ENCODE peak calls at places on chromosomes 1 and 21, in six cellular contexts. H is PC-9, K is fibroblast of the aortic adventitia, O is dorsolateral prefrontal cortex, C is fibroblast of lung, D is breast epithelium. Z is an unnamed sample.

GRCh38 chr1:47705517-47706130 is 267.8 kb downstream of the FOXD2 start:
- DNase-seq in H (no peak), K (peak; percentile 19), O (no peak), C (no peak), D (no peak), Z (no peak)

GRCh38 chr1:62590970-62591368 is 6.4 kb upstream of the ANGPTL3 start:
- DNase-seq in H (no peak), K (no peak), O (no peak), C (no peak), D (no peak), Z (no peak)

GRCh38 chr1:44507490-44508396 is 102.7 kb downstream of the RNF220 start:
- DNase-seq in H (no peak), K (no peak), O (peak; percentile 74), C (peak; percentile 14), D (no peak), Z (no peak)

GRCh38 chr1:202643397-202644218 is 66.6 kb downstream of the SYT2 start:
- DNase-seq in H (no peak), K (no peak), O (no peak), C (no peak), D (no peak), Z (peak; percentile 63)

GRCh38 chr1:209688746-209689234 is 13.6 kb downstream of the G0S2 start:
- DNase-seq in H (no peak), K (peak; percentile 90), O (no peak), C (peak; percentile 51), D (no peak), Z (no peak)

GRCh38 chr1:201222125-201222524 is 31.5 kb downstream of the IGFN1 start:
- DNase-seq in H (no peak), K (no peak), O (no peak), C (no peak), D (no peak), Z (no peak)

GRCh38 chr1:21149862-21150432 is 26.8 kb downstream of the EIF4G3 start:
- DNase-seq in H (peak; percentile 68), K (peak; percentile 96), O (no peak), C (peak; percentile 99), D (no peak), Z (no peak)

GRCh38 chr1:53541761-53542550 is 82.8 kb downstream of the DMRTB1 start:
- DNase-seq in H (peak; percentile 89), K (peak; percentile 32), O (no peak), C (peak; percentile 91), D (no peak), Z (no peak)

GRCh38 chr21:32520885-32521735 is 64.2 kb downstream of the TCP10L start:
- DNase-seq in H (peak; percentile 76), K (peak; percentile 99), O (peak; percentile 49), C (peak; percentile 96), D (peak; percentile 90), Z (no peak)

GRCh38 chr1:165699577-165699976 is 1.2 kb upstream of the ALDH9A1 start:
- DNase-seq in H (no peak), K (no peak), O (no peak), C (no peak), D (no peak), Z (no peak)

GRCh38 chr1:165697491-165697880 is 876 bp downstream of the ALDH9A1 start:
- DNase-seq in H (no peak), K (peak; percentile 15), O (no peak), C (peak; percentile 27), D (no peak), Z (no peak)

GRCh38 chr1:165695011-165695410 is 3.4 kb downstream of the ALDH9A1 start:
- DNase-seq in H (no peak), K (peak; percentile 53), O (no peak), C (no peak), D (no peak), Z (no peak)

GRCh38 chr1:165696625-165697100 is 1.7 kb downstream of the ALDH9A1 start:
- DNase-seq in H (no peak), K (peak; percentile 99), O (no peak), C (peak; percentile 92), D (no peak), Z (no peak)

GRCh38 chr1:165697881-165698842 is at the start of gene ALDH9A1:
- DNase-seq in H (peak; percentile 79), K (peak; percentile 78), O (peak; percentile 76), C (peak; percentile 86), D (peak; percentile 83), Z (peak; percentile 67)
- TF ChIP-seq CTCF in H (peak; percentile 36), K (peak; percentile 46), O (peak; percentile 62), C (peak; percentile 12), D (no peak), Z (no peak)

GRCh38 chr1:93880731-93881130 is 1.7 kb upstream of the DNTTIP2 start:
- DNase-seq in H (no peak), K (no peak), O (no peak), C (peak; percentile 64), D (no peak), Z (no peak)

GRCh38 chr1:93876284-93876683 is 2.7 kb downstream of the DNTTIP2 start:
- DNase-seq in H (peak; percentile 33), K (no peak), O (no peak), C (no peak), D (no peak), Z (no peak)

GRCh38 chr1:93877529-93877928 is 1.5 kb downstream of the DNTTIP2 start:
- DNase-seq in H (no peak), K (no peak), O (no peak), C (no peak), D (no peak), Z (no peak)

GRCh38 chr1:93878889-93879586 is at the start of gene DNTTIP2:
- DNase-seq in H (peak; percentile 89), K (peak; percentile 86), O (peak; percentile 84), C (peak; percentile 88), D (peak; percentile 89), Z (peak; percentile 71)

DNA sequence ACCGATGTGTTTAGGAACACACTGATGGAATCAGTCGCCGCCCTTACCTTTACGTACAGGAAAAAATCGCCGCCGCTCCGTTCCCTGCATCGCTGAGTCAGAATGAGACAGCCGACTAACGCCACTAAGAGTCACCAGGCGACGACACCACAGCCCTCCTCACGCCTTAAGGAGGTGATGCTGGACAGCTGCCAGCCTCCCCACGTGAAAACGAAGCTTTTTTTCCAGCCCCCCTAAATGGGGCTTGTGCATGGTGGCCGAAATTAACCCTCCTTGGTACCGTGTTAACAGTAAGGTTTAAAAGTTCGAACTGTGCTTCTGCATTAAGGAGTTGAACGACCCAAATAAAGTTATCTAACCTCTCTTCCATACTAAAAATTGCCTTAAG is 511 bp downstream of the DNTTIP2 start:
- DNase-seq in H (peak; percentile 80), K (peak; percentile 18), O (no peak), C (peak; percentile 41), D (peak; percentile 40), Z (no peak)
- TF ChIP-seq CTCF in H (no peak), K (no peak), O (no peak), C (no peak), D (no peak), Z (no peak)

DNA sequence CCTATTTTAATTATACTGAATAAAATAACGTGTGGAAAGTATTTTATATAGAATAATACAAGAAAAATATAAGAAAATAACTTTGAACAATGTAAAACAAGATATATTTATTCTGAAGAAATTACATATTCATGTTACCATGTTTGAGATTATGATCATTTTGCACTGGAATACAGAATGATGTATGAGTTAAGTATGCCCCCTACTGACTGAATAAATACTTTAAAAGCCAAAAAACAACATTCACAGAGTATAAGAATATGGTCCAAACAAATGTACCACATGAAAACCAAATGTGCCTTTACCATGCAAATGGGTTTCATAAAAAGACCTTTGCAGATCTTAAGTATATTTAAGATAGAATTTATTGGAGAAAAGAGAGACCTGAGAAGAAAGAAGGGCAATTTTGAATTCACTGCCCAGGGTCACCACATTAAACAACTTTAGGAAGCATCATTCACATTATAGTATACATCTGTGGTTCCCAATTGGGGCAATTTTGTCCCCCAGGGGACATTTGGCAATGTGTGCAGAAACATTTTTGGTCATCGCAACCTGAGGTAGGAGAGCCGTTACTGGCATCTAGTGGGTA is 136.6 kb upstream of the GFI1 start:
- DNase-seq in H (no peak), K (peak; percentile 30), O (no peak), C (peak; percentile 7), D (no peak), Z (no peak)
- TF ChIP-seq CTCF in H (peak; percentile 80), K (peak; percentile 41), O (peak; percentile 60), C (no peak), D (no peak), Z (peak; percentile 30)

DNA sequence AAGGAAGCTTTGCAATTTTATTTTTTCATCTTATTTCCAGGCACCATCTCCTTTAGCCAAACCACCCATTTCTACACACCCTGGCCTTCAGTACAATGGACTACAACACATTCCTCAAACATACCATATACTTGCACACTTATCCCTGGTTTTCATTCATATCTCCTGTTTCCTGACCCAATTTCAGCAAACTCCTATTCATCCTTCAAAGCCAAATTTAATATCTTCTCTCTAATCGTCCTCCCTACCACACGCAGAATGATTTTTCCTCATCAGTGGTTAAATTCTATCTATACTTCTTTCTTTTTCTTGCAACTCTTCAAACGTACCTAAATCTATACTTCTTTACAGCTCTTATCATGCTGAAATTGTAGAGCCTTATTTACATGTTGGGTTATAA is 2.9 kb downstream of the DENND2C start:
- DNase-seq in H (no peak), K (no peak), O (no peak), C (no peak), D (no peak), Z (no peak)
- TF ChIP-seq CTCF in H (no peak), K (no peak), O (no peak), C (no peak), D (no peak), Z (no peak)

Z was measured in mesothelial cell of epicardium.